ENCODE peak calls at places on chromosomes 5 and 9, in five cellular contexts. C is astrocyte of the cerebellum, E is stomach, N is breast epithelium, H is A549. X is an unnamed sample.

GRCh38 chr9:87513171-87513570 is 15.5 kb downstream of the DAPK1 start:
- DNase-seq in N (no peak), H (no peak), C (no peak), E (no peak), X (no peak)

GRCh38 chr5:104540448-104540847 is 977.9 kb upstream of the NUDT12 start:
- DNase-seq in N (no peak), C (peak; percentile 59), H (no peak), E (no peak), X (peak; percentile 83)

GRCh38 chr9:134058716-134059115 is 9.1 kb downstream of the BRD3 start:
- DNase-seq in H (no peak), C (no peak), E (peak; percentile 24), N (no peak), X (no peak)

GRCh38 chr5:104016650-104017049 is 454.1 kb upstream of the NUDT12 start:
- DNase-seq in H (no peak), N (no peak), E (no peak), C (no peak), X (no peak)

GRCh38 chr5:36459191-36460135 is 146.9 kb upstream of the SLC1A3 start:
- DNase-seq in H (no peak), E (no peak), N (no peak), C (no peak), X (no peak)

GRCh38 chr9:116247791-116248343 is 94.3 kb downstream of the PAPPA start:
- DNase-seq in N (no peak), H (no peak), E (no peak), C (no peak), X (no peak)

GRCh38 chr5:174692982-174693422 is 31.4 kb upstream of the MSX2 start:
- DNase-seq in C (no peak), E (no peak), N (no peak), H (no peak), X (no peak)

GRCh38 chr5:83724001-83724400 is 3.3 kb upstream of the HAPLN1 start:
- DNase-seq in N (no peak), C (no peak), E (no peak), H (no peak), X (no peak)

GRCh38 chr5:43078956-43079355 is 38.8 kb upstream of the ANXA2R start:
- DNase-seq in N (no peak), H (no peak), E (no peak), C (peak; percentile 60), X (peak; percentile 91)

GRCh38 chr9:130866474-130866965 is 30.1 kb downstream of the QRFP start:
- DNase-seq in C (peak; percentile 80), H (peak; percentile 79), N (peak; percentile 72), E (peak; percentile 82), X (no peak)

GRCh38 chr9:89821081-89821480 is 216.3 kb downstream of the GADD45G start:
- DNase-seq in N (peak; percentile 27), H (no peak), E (no peak), C (no peak), X (no peak)

GRCh38 chr9:105930007-105930627 is 235.8 kb downstream of the TMEM38B start:
- DNase-seq in N (no peak), H (no peak), E (no peak), C (no peak), X (no peak)